ENCODE peak calls at places on chromosomes 6 and 20, in nine cellular contexts. T is OCI-LY7, N is lower leg skin, X is fibroblast of lung, I is endothelial cell, D is Panc1, K is cardiac muscle cell, Y is AG04450, Z is astrocyte of the spinal cord. Q is an unnamed sample.

GRCh38 chr6:168159503-168159902 is 80.5 kb upstream of the FRMD1 start:
- DNase-seq in K (no peak), X (no peak), Y (no peak), N (no peak), D (no peak), I (no peak), T (no peak), Z (no peak), Q (no peak)

GRCh38 chr20:63708301-63709148 is 686 bp downstream of the ZGPAT start:
- DNase-seq in N (no peak), I (peak), Z (no peak), X (no peak), T (no peak), K (no peak), D (no peak), Y (no peak), Q (no peak)

GRCh38 chr20:57013741-57014140 is 252.7 kb downstream of the BMP7 start:
- DNase-seq in I (no peak), Y (no peak), Z (no peak), D (no peak), X (no peak), T (no peak), K (no peak), N (no peak), Q (no peak)

GRCh38 chr6:72040106-72040505 is 153.8 kb downstream of the RIMS1 start:
- DNase-seq in Z (peak), D (no peak), K (no peak), N (no peak), Y (no peak), I (no peak), T (no peak), X (peak), Q (no peak)

GRCh38 chr6:1554241-1554880 is 55.4 kb upstream of the FOXC1 start:
- DNase-seq in N (no peak), I (no peak), Y (no peak), T (no peak), X (peak), Z (no peak), D (no peak), K (no peak), Q (no peak)

GRCh38 chr6:13027200-13027599 is 301.1 kb downstream of the TBC1D7 start:
- DNase-seq in Y (no peak), N (no peak), Z (no peak), I (no peak), T (no peak), D (no peak), K (no peak), X (no peak), Q (no peak)

GRCh38 chr6:140784573-140784972 is 1348.2 kb upstream of the GJE1 start:
- DNase-seq in Z (no peak), I (no peak), T (no peak), N (no peak), X (no peak), D (no peak), K (no peak), Y (no peak), Q (peak)

GRCh38 chr20:32263398-32263954 is 14.0 kb upstream of the KIF3B start:
- DNase-seq in K (no peak), N (no peak), I (no peak), X (no peak), D (no peak), Z (no peak), Y (no peak), T (no peak), Q (no peak)

GRCh38 chr20:22993823-22994222 is 41.3 kb upstream of the SSTR4 start:
- DNase-seq in T (no peak), Y (no peak), K (no peak), I (no peak), X (no peak), N (no peak), Z (no peak), D (no peak), Q (no peak)

GRCh38 chr20:61045876-61046585 is 206.0 kb upstream of the CDH4 start:
- DNase-seq in Y (no peak), Z (no peak), T (no peak), X (no peak), K (no peak), N (no peak), I (no peak), D (no peak), Q (no peak)

GRCh38 chr6:109454483-109455160 is 950 bp downstream of the MICAL1 start:
- DNase-seq in I (no peak), Z (peak), D (no peak), X (peak), K (peak), Y (no peak), T (peak), N (peak), Q (no peak)

GRCh38 chr20:31841928-31842327 is 3.5 kb downstream of the FOXS1 start:
- DNase-seq in Z (peak), I (no peak), X (peak), D (no peak), N (no peak), Y (no peak), K (peak), T (no peak), Q (peak)

GRCh38 chr20:46004813-46005505 is 3.7 kb upstream of the MMP9 start:
- DNase-seq in Z (no peak), T (peak), D (no peak), Y (no peak), I (no peak), X (no peak), K (peak), N (no peak), Q (no peak)

GRCh38 chr6:150590448-150590847 is 9.2 kb upstream of the PLEKHG1 start:
- DNase-seq in Z (no peak), N (no peak), Y (no peak), D (no peak), X (no peak), T (peak), I (no peak), K (no peak), Q (no peak)

GRCh38 chr6:34510299-34510698 is 44.4 kb downstream of the PACSIN1 start:
- DNase-seq in Y (no peak), D (no peak), N (no peak), K (no peak), I (no peak), Z (no peak), T (no peak), X (no peak), Q (no peak)

GRCh38 chr20:12925214-12925755 is 83.5 kb upstream of the SPTLC3 start:
- DNase-seq in Z (peak), T (peak), D (peak), N (peak), I (peak), Y (peak), X (peak), K (peak), Q (peak)

GRCh38 chr6:137496909-137497721 is 2.9 kb upstream of the OLIG3 start:
- DNase-seq in Y (no peak), I (no peak), K (no peak), Z (no peak), T (no peak), X (no peak), N (no peak), D (no peak), Q (no peak)

GRCh38 chr6:69732640-69733039 is 64.2 kb downstream of the LMBRD1 start:
- DNase-seq in D (peak), I (no peak), X (peak), N (no peak), Y (no peak), Z (peak), T (peak), K (peak), Q (no peak)

GRCh38 chr6:163543311-163543710 is 128.8 kb downstream of the QKI start:
- DNase-seq in N (no peak), T (no peak), I (no peak), D (no peak), Y (no peak), X (no peak), Z (no peak), K (no peak), Q (no peak)

GRCh38 chr6:111798281-111798725 is 74.9 kb downstream of the FYN start:
- DNase-seq in K (no peak), D (no peak), Y (no peak), Z (no peak), I (no peak), T (no peak), X (no peak), N (no peak), Q (no peak)

GRCh38 chr6:14506656-14507242 is 389.2 kb downstream of the CD83 start:
- DNase-seq in D (no peak), Z (no peak), T (no peak), I (no peak), N (no peak), K (no peak), X (no peak), Y (no peak), Q (no peak)

GRCh38 chr6:139549561-139550070 is 175.2 kb upstream of the CITED2 start:
- DNase-seq in K (no peak), N (no peak), T (no peak), I (no peak), X (no peak), Y (no peak), D (no peak), Z (no peak), Q (no peak)

GRCh38 chr6:147821266-147821665 is 312.8 kb downstream of the SAMD5 start:
- DNase-seq in I (no peak), K (no peak), T (no peak), X (no peak), D (no peak), N (no peak), Y (no peak), Z (peak), Q (no peak)

GRCh38 chr6:92779758-92780157 is 639.6 kb downstream of the EPHA7 start:
- DNase-seq in I (no peak), Y (peak), T (no peak), K (peak), N (no peak), D (no peak), X (peak), Z (peak), Q (no peak)

GRCh38 chr6:1917628-1918371 is 308.1 kb downstream of the FOXC1 start:
- DNase-seq in K (peak), D (peak), Z (peak), X (peak), T (no peak), Y (peak), I (no peak), N (no peak), Q (peak)

GRCh38 chr6:4282926-4283325 is 147.6 kb upstream of the ECI2 start:
- DNase-seq in Z (no peak), N (no peak), I (no peak), X (no peak), T (no peak), K (no peak), D (no peak), Y (no peak), Q (no peak)

GRCh38 chr6:4280721-4281120 is 145.3 kb upstream of the ECI2 start:
- DNase-seq in I (no peak), D (no peak), Y (peak), Z (peak), X (peak), T (no peak), N (peak), K (peak), Q (peak)

GRCh38 chr6:4280031-4280430 is 144.7 kb upstream of the ECI2 start:
- DNase-seq in Y (no peak), X (no peak), D (no peak), T (no peak), N (no peak), Z (no peak), I (no peak), K (no peak), Q (no peak)

GRCh38 chr6:4281341-4282293 is 146.2 kb upstream of the ECI2 start:
- DNase-seq in X (peak), Z (peak), N (peak), Y (no peak), T (peak), D (no peak), K (peak), I (peak), Q (no peak)
- TF ChIP-seq CTCF in X (no peak), Z (peak), N (no peak), Y (peak), T (no peak), D (peak), K (peak), I (no peak), Q (no peak)

GRCh38 chr6:45618259-45618658 is 240.5 kb upstream of the SUPT3H start:
- DNase-seq in K (no peak), I (no peak), Y (no peak), X (no peak), N (no peak), D (no peak), Z (no peak), T (no peak), Q (no peak)

GRCh38 chr6:45619211-45619760 is 241.6 kb upstream of the SUPT3H start:
- DNase-seq in X (no peak), N (no peak), K (peak), I (no peak), Y (no peak), T (no peak), Z (peak), D (no peak), Q (no peak)

GRCh38 chr6:45619994-45620471 is 242.3 kb upstream of the SUPT3H start:
- DNase-seq in X (peak), I (no peak), Z (peak), T (peak), D (no peak), N (no peak), K (peak), Y (no peak), Q (no peak)

GRCh38 chr6:45616209-45616608 is 238.5 kb upstream of the SUPT3H start:
- DNase-seq in Z (no peak), N (no peak), K (no peak), D (no peak), T (no peak), X (no peak), Y (no peak), I (no peak), Q (no peak)

DNA sequence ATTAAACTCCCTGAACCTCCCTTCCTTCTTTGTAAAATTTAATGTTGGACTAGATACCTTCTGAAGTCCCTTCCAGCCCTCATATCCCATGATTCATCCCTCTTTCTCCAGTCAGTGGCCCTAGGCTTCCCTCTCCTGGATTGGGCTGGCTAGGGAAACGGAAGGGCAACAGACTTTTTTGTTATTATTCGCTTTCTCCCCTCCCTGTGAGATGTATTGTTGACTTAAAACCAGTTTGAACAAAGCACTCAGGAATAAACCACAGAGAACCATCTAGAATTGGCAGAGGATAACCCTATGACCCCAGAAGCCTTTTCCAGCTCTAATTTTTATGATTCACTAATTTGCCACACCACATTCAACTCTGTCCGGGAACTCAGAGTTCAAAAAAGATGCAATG is 239.7 kb upstream of the SUPT3H start:
- DNase-seq in K (peak), Y (no peak), N (no peak), X (no peak), D (no peak), Z (peak), I (no peak), T (no peak), Q (peak)
- TF ChIP-seq CTCF in K (no peak), Y (no peak), N (no peak), X (no peak), D (no peak), Z (peak), I (no peak), T (no peak), Q (peak)

DNA sequence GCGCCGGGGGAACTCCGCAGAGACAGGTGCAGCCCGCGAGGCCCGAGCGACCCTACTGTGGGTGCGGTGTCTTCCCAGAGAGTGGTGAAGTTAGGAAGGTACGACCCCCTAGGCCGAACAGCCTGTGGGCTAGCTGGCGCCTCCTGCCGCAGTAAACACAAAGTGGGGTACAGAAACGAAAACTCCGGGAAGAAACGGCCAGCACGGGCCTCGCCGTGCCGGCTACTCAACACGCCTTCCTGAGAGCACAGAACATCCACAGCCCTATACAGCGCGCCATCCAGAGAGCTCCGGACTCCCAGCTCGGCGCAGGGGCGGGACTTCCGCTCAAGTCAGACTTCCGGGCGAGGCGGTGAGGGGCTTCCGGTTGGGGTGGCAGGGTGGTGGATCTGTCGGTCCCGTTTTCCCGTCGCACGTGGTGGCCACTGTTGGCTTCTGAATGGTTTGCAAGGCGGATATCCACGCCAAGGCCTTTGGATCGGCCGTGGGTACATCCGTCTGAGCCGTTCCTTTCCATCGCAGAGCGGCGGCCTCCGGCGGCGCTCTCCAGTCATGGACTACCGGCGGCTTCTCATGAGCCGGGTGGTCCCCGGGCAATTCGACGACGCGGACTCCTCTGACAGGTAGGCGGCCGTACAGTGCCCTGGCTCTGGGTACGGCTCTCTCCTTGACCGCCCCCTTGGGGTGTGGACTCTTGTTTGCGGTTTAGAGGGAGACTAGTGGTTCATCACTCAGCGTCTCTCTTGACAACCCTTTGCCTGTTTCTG is at the start of the genes CAGE1 and RIOK1:
- DNase-seq in X (peak), Y (peak), K (peak), I (peak), N (peak), D (peak), Z (peak), T (peak), Q (peak)
- TF ChIP-seq CTCF in X (peak), Y (peak), K (peak), I (peak), N (no peak), D (no peak), Z (peak), T (no peak), Q (peak)

GRCh38 chr6:134077301-134077700 is 24.9 kb upstream of the SLC2A12 start:
- DNase-seq in D (no peak), T (no peak), I (no peak), Z (peak), Y (no peak), X (peak), N (no peak), K (peak), Q (peak)

GRCh38 chr6:134078166-134078565 is 25.7 kb upstream of the SLC2A12 start:
- DNase-seq in X (no peak), K (no peak), D (no peak), Y (no peak), Z (no peak), I (no peak), T (no peak), N (no peak), Q (no peak)

GRCh38 chr6:134073156-134073555 is 20.7 kb upstream of the SLC2A12 start:
- DNase-seq in Y (no peak), T (no peak), D (no peak), N (no peak), I (no peak), X (no peak), Z (no peak), K (no peak), Q (no peak)

GRCh38 chr6:134071876-134072275 is 19.5 kb upstream of the SLC2A12 start:
- DNase-seq in X (no peak), N (no peak), Y (no peak), D (no peak), K (no peak), T (no peak), I (no peak), Z (no peak), Q (no peak)

GRCh38 chr6:134074151-134074712 is 21.8 kb upstream of the SLC2A12 start:
- DNase-seq in Z (no peak), X (no peak), K (peak), N (no peak), D (no peak), Y (no peak), T (no peak), I (peak), Q (no peak)
- TF ChIP-seq CTCF in Z (no peak), X (no peak), K (no peak), N (no peak), D (no peak), Y (no peak), T (no peak), I (no peak), Q (no peak)

GRCh38 chr20:54479138-54479906 is 3.9 kb downstream of the DOK5 start:
- DNase-seq in D (no peak), K (no peak), I (no peak), N (no peak), Z (no peak), X (no peak), T (no peak), Y (no peak), Q (no peak)
- TF ChIP-seq CTCF in D (peak), K (peak), I (no peak), N (no peak), Z (peak), X (peak), T (peak), Y (no peak), Q (peak)

Q was measured in HFFc6.